ENCODE peak calls at places on chromosomes 16 and 17, in six cellular contexts. One of them, this sample, is unnamed.

GRCh38 chr17:48051706-48052486 is 3.7 kb downstream of the NFE2L1 start:
- DNase-seq in left colon: peak
- DNase-seq in tibial nerve: peak
- DNase-seq in HS-5: no peak
- DNase-seq in activated T-cell treated with anti-CD3 and anti-CD28 coated beads for 1 hour: no peak
- DNase-seq in uterus: peak
- DNase-seq in this sample: no peak

GRCh38 chr16:85220125-85220839 is 108.0 kb upstream of the CIBAR2 start:
- DNase-seq in left colon: peak
- DNase-seq in tibial nerve: peak
- DNase-seq in HS-5: no peak
- DNase-seq in activated T-cell treated with anti-CD3 and anti-CD28 coated beads for 1 hour: no peak
- DNase-seq in uterus: peak
- DNase-seq in this sample: no peak

GRCh38 chr17:79078476-79079190 is 4.0 kb downstream of the ENGASE start:
- DNase-seq in left colon: peak
- DNase-seq in tibial nerve: no peak
- DNase-seq in HS-5: no peak
- DNase-seq in activated T-cell treated with anti-CD3 and anti-CD28 coated beads for 1 hour: no peak
- DNase-seq in uterus: no peak
- DNase-seq in this sample: no peak

GRCh38 chr17:32349503-32349853 is 479 bp upstream of the ZNF207 start:
- DNase-seq in left colon: peak
- DNase-seq in tibial nerve: peak
- DNase-seq in HS-5: no peak
- DNase-seq in activated T-cell treated with anti-CD3 and anti-CD28 coated beads for 1 hour: no peak
- DNase-seq in uterus: no peak
- DNase-seq in this sample: no peak

GRCh38 chr16:65195998-65196397 is 74.1 kb upstream of the CDH11 start:
- DNase-seq in left colon: no peak
- DNase-seq in tibial nerve: no peak
- DNase-seq in HS-5: no peak
- DNase-seq in activated T-cell treated with anti-CD3 and anti-CD28 coated beads for 1 hour: no peak
- DNase-seq in uterus: no peak
- DNase-seq in this sample: no peak

GRCh38 chr17:33461051-33461450 is 168.0 kb upstream of the ASIC2 start:
- DNase-seq in left colon: no peak
- DNase-seq in tibial nerve: no peak
- DNase-seq in HS-5: no peak
- DNase-seq in activated T-cell treated with anti-CD3 and anti-CD28 coated beads for 1 hour: no peak
- DNase-seq in uterus: no peak
- DNase-seq in this sample: no peak

GRCh38 chr17:39271546-39271945 is 45.8 kb upstream of the STAC2 start:
- DNase-seq in left colon: no peak
- DNase-seq in tibial nerve: no peak
- DNase-seq in HS-5: no peak
- DNase-seq in activated T-cell treated with anti-CD3 and anti-CD28 coated beads for 1 hour: no peak
- DNase-seq in uterus: no peak
- DNase-seq in this sample: no peak

GRCh38 chr16:68085259-68086071 is at the start of gene NFATC3:
- DNase-seq in left colon: peak
- DNase-seq in tibial nerve: peak
- DNase-seq in HS-5: no peak
- DNase-seq in activated T-cell treated with anti-CD3 and anti-CD28 coated beads for 1 hour: peak
- DNase-seq in uterus: peak
- DNase-seq in this sample: peak

GRCh38 chr16:73298562-73298961 is 250.6 kb upstream of the ZFHX3 start:
- DNase-seq in left colon: no peak
- DNase-seq in tibial nerve: no peak
- DNase-seq in HS-5: peak
- DNase-seq in activated T-cell treated with anti-CD3 and anti-CD28 coated beads for 1 hour: no peak
- DNase-seq in uterus: no peak
- DNase-seq in this sample: no peak

GRCh38 chr16:56547120-56547948 is 17.5 kb upstream of the MT4 start:
- DNase-seq in left colon: no peak
- DNase-seq in tibial nerve: no peak
- DNase-seq in HS-5: peak
- DNase-seq in activated T-cell treated with anti-CD3 and anti-CD28 coated beads for 1 hour: no peak
- DNase-seq in uterus: no peak
- DNase-seq in this sample: no peak

GRCh38 chr17:44219636-44220210 is at the start of gene UBTF:
- DNase-seq in left colon: peak
- DNase-seq in tibial nerve: no peak
- DNase-seq in HS-5: no peak
- DNase-seq in activated T-cell treated with anti-CD3 and anti-CD28 coated beads for 1 hour: peak
- DNase-seq in uterus: peak
- DNase-seq in this sample: no peak

GRCh38 chr17:4249452-4250029 is 14.2 kb downstream of the ANKFY1 start:
- DNase-seq in left colon: no peak
- DNase-seq in tibial nerve: no peak
- DNase-seq in HS-5: no peak
- DNase-seq in activated T-cell treated with anti-CD3 and anti-CD28 coated beads for 1 hour: no peak
- DNase-seq in uterus: no peak
- DNase-seq in this sample: peak

GRCh38 chr17:65398036-65398787 is 163.2 kb downstream of the AXIN2 start:
- DNase-seq in left colon: no peak
- DNase-seq in tibial nerve: no peak
- DNase-seq in HS-5: no peak
- DNase-seq in activated T-cell treated with anti-CD3 and anti-CD28 coated beads for 1 hour: no peak
- DNase-seq in uterus: no peak
- DNase-seq in this sample: no peak

GRCh38 chr17:3867606-3868005 is 21.6 kb upstream of the NCBP3 start:
- DNase-seq in left colon: no peak
- DNase-seq in tibial nerve: no peak
- DNase-seq in HS-5: no peak
- DNase-seq in activated T-cell treated with anti-CD3 and anti-CD28 coated beads for 1 hour: no peak
- DNase-seq in uterus: no peak
- DNase-seq in this sample: no peak

GRCh38 chr17:82974136-82974952 is 105.1 kb upstream of the METRNL start:
- DNase-seq in left colon: no peak
- DNase-seq in tibial nerve: no peak
- DNase-seq in HS-5: no peak
- DNase-seq in activated T-cell treated with anti-CD3 and anti-CD28 coated beads for 1 hour: no peak
- DNase-seq in uterus: no peak
- DNase-seq in this sample: no peak

GRCh38 chr16:21301168-21301894 is 23.2 kb upstream of the CRYM start:
- DNase-seq in left colon: peak
- DNase-seq in tibial nerve: peak
- DNase-seq in HS-5: peak
- DNase-seq in activated T-cell treated with anti-CD3 and anti-CD28 coated beads for 1 hour: peak
- DNase-seq in uterus: peak
- DNase-seq in this sample: peak

GRCh38 chr16:88988980-88989791 is 12.2 kb upstream of the CBFA2T3 start:
- DNase-seq in left colon: no peak
- DNase-seq in tibial nerve: no peak
- DNase-seq in HS-5: no peak
- DNase-seq in activated T-cell treated with anti-CD3 and anti-CD28 coated beads for 1 hour: no peak
- DNase-seq in uterus: no peak
- DNase-seq in this sample: no peak

GRCh38 chr17:48497103-48497502 is 33.7 kb downstream of the HOXB1 start:
- DNase-seq in left colon: no peak
- DNase-seq in tibial nerve: no peak
- DNase-seq in HS-5: no peak
- DNase-seq in activated T-cell treated with anti-CD3 and anti-CD28 coated beads for 1 hour: no peak
- DNase-seq in uterus: no peak
- DNase-seq in this sample: no peak

This sample was measured in GM12891.